ENCODE peak calls at places on chromosomes 7 and 10, in nine cellular contexts. M is astrocyte of the spinal cord, K is hippocampal formation, O is NCI-H1105, V is hypothalamus, N is right lobe of liver, R is NCI-H774, G is NCI-H345, J is HT-29. X is an unnamed sample.

GRCh38 chr7:79874797-79875196 is 259.8 kb upstream of the GNAI1 start:
- DNase-seq in M (no peak), K (no peak), O (no peak), V (no peak), N (no peak), R (no peak), G (no peak), J (no peak), X (no peak)

GRCh38 chr10:85594239-85594638 is 772.4 kb downstream of the GRID1 start:
- DNase-seq in M (no peak), K (no peak), O (no peak), V (no peak), N (no peak), R (no peak), G (no peak), J (no peak), X (no peak)

GRCh38 chr7:85135931-85136330 is 50.9 kb downstream of the SEMA3D start:
- DNase-seq in M (peak), K (no peak), O (no peak), V (no peak), N (no peak), R (no peak), G (no peak), J (no peak), X (no peak)

GRCh38 chr10:1253476-1254353 is 197.5 kb downstream of the WDR37 start:
- DNase-seq in M (no peak), K (no peak), O (no peak), V (no peak), N (no peak), R (no peak), G (no peak), J (no peak), X (no peak)

GRCh38 chr7:22979861-22980260 is 34.1 kb downstream of the HYCC1 start:
- DNase-seq in M (no peak), K (no peak), O (no peak), V (no peak), N (no peak), R (no peak), G (no peak), J (no peak), X (no peak)

GRCh38 chr7:47088329-47089067 is 493.4 kb downstream of the TNS3 start:
- DNase-seq in M (peak), K (peak), O (peak), V (peak), N (no peak), R (peak), G (peak), J (peak), X (peak)

GRCh38 chr10:64682043-64682442 is 1160.8 kb downstream of the REEP3 start:
- DNase-seq in M (peak), K (no peak), O (no peak), V (no peak), N (no peak), R (no peak), G (no peak), J (no peak), X (no peak)

GRCh38 chr7:7428806-7429205 is 106.9 kb downstream of the COL28A1 start:
- DNase-seq in M (peak), K (no peak), O (no peak), V (no peak), N (no peak), R (no peak), G (no peak), J (no peak), X (no peak)

GRCh38 chr10:42980553-42981357 is 96.1 kb upstream of the RET start:
- DNase-seq in M (no peak), K (no peak), O (no peak), V (no peak), N (no peak), R (no peak), G (no peak), J (no peak), X (no peak)

GRCh38 chr7:124764071-124764846 is 1.3 kb downstream of the GPR37 start:
- DNase-seq in M (no peak), K (no peak), O (no peak), V (no peak), N (peak), R (no peak), G (no peak), J (no peak), X (no peak)

GRCh38 chr7:80247144-80247543 is 112.5 kb downstream of the GNAI1 start:
- DNase-seq in M (no peak), K (no peak), O (no peak), V (no peak), N (no peak), R (no peak), G (no peak), J (no peak), X (no peak)

GRCh38 chr10:112984756-112985155 is 34.7 kb downstream of the TCF7L2 start:
- DNase-seq in M (no peak), K (no peak), O (no peak), V (no peak), N (no peak), R (no peak), G (no peak), J (no peak), X (no peak)

GRCh38 chr10:112115781-112116385 is 67.7 kb downstream of the GPAM start:
- DNase-seq in M (no peak), K (no peak), O (no peak), V (no peak), N (no peak), R (no peak), G (peak), J (peak), X (no peak)

GRCh38 chr7:31783221-31783620 is 96.2 kb downstream of the PPP1R17 start:
- DNase-seq in M (no peak), K (no peak), O (no peak), V (no peak), N (no peak), R (no peak), G (no peak), J (no peak), X (no peak)